ENCODE peak calls at places on chromosomes 7 and 10, in six cellular contexts. One of them, this sample, is unnamed.
A peak's percentile ranks its signal among the peaks of the same experiment; 100 is the strongest.

GRCh38 chr10:10826125-10826524 is 191.5 kb upstream of the CELF2 start:
- DNase-seq in T-helper 22 cell: no peak
- DNase-seq in HEK293T: no peak
- DNase-seq in psoas muscle: no peak
- DNase-seq in activated T-cell treated with anti-CD3 and anti-CD28 coated beads, Interleukin-2, amount 50 U/mL, for 4 hours: no peak
- DNase-seq in tibial artery: no peak
- DNase-seq in this sample: no peak

GRCh38 chr7:46034056-46034768 is 113.1 kb upstream of the IGFBP3 start:
- DNase-seq in T-helper 22 cell: no peak
- DNase-seq in HEK293T: no peak
- DNase-seq in psoas muscle: no peak
- DNase-seq in activated T-cell treated with anti-CD3 and anti-CD28 coated beads, Interleukin-2, amount 50 U/mL, for 4 hours: no peak
- DNase-seq in tibial artery: no peak
- DNase-seq in this sample: no peak

GRCh38 chr7:121081327-121081936 is 92.9 kb downstream of the CPED1 start:
- DNase-seq in T-helper 22 cell: no peak
- DNase-seq in HEK293T: peak; percentile 32
- DNase-seq in psoas muscle: no peak
- DNase-seq in activated T-cell treated with anti-CD3 and anti-CD28 coated beads, Interleukin-2, amount 50 U/mL, for 4 hours: no peak
- DNase-seq in tibial artery: no peak
- DNase-seq in this sample: no peak

GRCh38 chr10:62618576-62619408 is 185.7 kb upstream of the ADO start:
- DNase-seq in T-helper 22 cell: no peak
- DNase-seq in HEK293T: no peak
- DNase-seq in psoas muscle: no peak
- DNase-seq in activated T-cell treated with anti-CD3 and anti-CD28 coated beads, Interleukin-2, amount 50 U/mL, for 4 hours: no peak
- DNase-seq in tibial artery: peak; percentile 71
- DNase-seq in this sample: no peak

GRCh38 chr7:1539346-1540321 is 9.1 kb downstream of the MAFK start:
- DNase-seq in T-helper 22 cell: no peak
- DNase-seq in HEK293T: no peak
- DNase-seq in psoas muscle: peak; percentile 69
- DNase-seq in activated T-cell treated with anti-CD3 and anti-CD28 coated beads, Interleukin-2, amount 50 U/mL, for 4 hours: no peak
- DNase-seq in tibial artery: peak; percentile 72
- DNase-seq in this sample: no peak

GRCh38 chr10:110774069-110775021 is 97.4 kb upstream of the PDCD4 start:
- DNase-seq in T-helper 22 cell: no peak
- DNase-seq in HEK293T: no peak
- DNase-seq in psoas muscle: no peak
- DNase-seq in activated T-cell treated with anti-CD3 and anti-CD28 coated beads, Interleukin-2, amount 50 U/mL, for 4 hours: no peak
- DNase-seq in tibial artery: no peak
- DNase-seq in this sample: no peak

GRCh38 chr7:145263886-145264285 is 428.0 kb upstream of the TPK1 start:
- DNase-seq in T-helper 22 cell: no peak
- DNase-seq in HEK293T: no peak
- DNase-seq in psoas muscle: no peak
- DNase-seq in activated T-cell treated with anti-CD3 and anti-CD28 coated beads, Interleukin-2, amount 50 U/mL, for 4 hours: no peak
- DNase-seq in tibial artery: no peak
- DNase-seq in this sample: no peak

GRCh38 chr10:127196227-127196954 is at the start of gene INSYN2A:
- DNase-seq in T-helper 22 cell: no peak
- DNase-seq in HEK293T: peak; percentile 69
- DNase-seq in psoas muscle: peak; percentile 62
- DNase-seq in activated T-cell treated with anti-CD3 and anti-CD28 coated beads, Interleukin-2, amount 50 U/mL, for 4 hours: no peak
- DNase-seq in tibial artery: no peak
- DNase-seq in this sample: no peak

GRCh38 chr10:23370106-23370505 is 25.5 kb upstream of the C10orf67 start:
- DNase-seq in T-helper 22 cell: no peak
- DNase-seq in HEK293T: no peak
- DNase-seq in psoas muscle: no peak
- DNase-seq in activated T-cell treated with anti-CD3 and anti-CD28 coated beads, Interleukin-2, amount 50 U/mL, for 4 hours: no peak
- DNase-seq in tibial artery: no peak
- DNase-seq in this sample: no peak

GRCh38 chr7:156105337-156106106 is 293.3 kb upstream of the SHH start:
- DNase-seq in T-helper 22 cell: no peak
- DNase-seq in HEK293T: no peak
- DNase-seq in psoas muscle: no peak
- DNase-seq in activated T-cell treated with anti-CD3 and anti-CD28 coated beads, Interleukin-2, amount 50 U/mL, for 4 hours: no peak
- DNase-seq in tibial artery: peak; percentile 49
- DNase-seq in this sample: no peak

GRCh38 chr7:151571471-151571870 is 51.8 kb upstream of the RHEB start:
- DNase-seq in T-helper 22 cell: no peak
- DNase-seq in HEK293T: no peak
- DNase-seq in psoas muscle: no peak
- DNase-seq in activated T-cell treated with anti-CD3 and anti-CD28 coated beads, Interleukin-2, amount 50 U/mL, for 4 hours: no peak
- DNase-seq in tibial artery: no peak
- DNase-seq in this sample: no peak

GRCh38 chr10:23034790-23035189 is 60.6 kb upstream of the MSRB2 start:
- DNase-seq in T-helper 22 cell: no peak
- DNase-seq in HEK293T: no peak
- DNase-seq in psoas muscle: no peak
- DNase-seq in activated T-cell treated with anti-CD3 and anti-CD28 coated beads, Interleukin-2, amount 50 U/mL, for 4 hours: no peak
- DNase-seq in tibial artery: no peak
- DNase-seq in this sample: no peak

GRCh38 chr7:157121184-157121715 is 17.5 kb upstream of the UBE3C start:
- DNase-seq in T-helper 22 cell: no peak
- DNase-seq in HEK293T: no peak
- DNase-seq in psoas muscle: no peak
- DNase-seq in activated T-cell treated with anti-CD3 and anti-CD28 coated beads, Interleukin-2, amount 50 U/mL, for 4 hours: no peak
- DNase-seq in tibial artery: no peak
- DNase-seq in this sample: no peak

GRCh38 chr7:36128448-36129047 is 24.5 kb upstream of the EEPD1 start:
- DNase-seq in T-helper 22 cell: no peak
- DNase-seq in HEK293T: peak; percentile 57
- DNase-seq in psoas muscle: peak; percentile 93
- DNase-seq in activated T-cell treated with anti-CD3 and anti-CD28 coated beads, Interleukin-2, amount 50 U/mL, for 4 hours: no peak
- DNase-seq in tibial artery: peak; percentile 95
- DNase-seq in this sample: peak; percentile 73

GRCh38 chr10:103652599-103653281 is 159.2 kb downstream of the NEURL1 start:
- DNase-seq in T-helper 22 cell: no peak
- DNase-seq in HEK293T: no peak
- DNase-seq in psoas muscle: peak; percentile 90
- DNase-seq in activated T-cell treated with anti-CD3 and anti-CD28 coated beads, Interleukin-2, amount 50 U/mL, for 4 hours: no peak
- DNase-seq in tibial artery: peak; percentile 82
- DNase-seq in this sample: no peak

GRCh38 chr7:68249611-68250010 is 1253.0 kb downstream of the TYW1 start:
- DNase-seq in T-helper 22 cell: no peak
- DNase-seq in HEK293T: no peak
- DNase-seq in psoas muscle: no peak
- DNase-seq in activated T-cell treated with anti-CD3 and anti-CD28 coated beads, Interleukin-2, amount 50 U/mL, for 4 hours: no peak
- DNase-seq in tibial artery: no peak
- DNase-seq in this sample: no peak

GRCh38 chr10:43377393-43377883 is 6.0 kb downstream of the FXYD4 start:
- DNase-seq in T-helper 22 cell: no peak
- DNase-seq in HEK293T: peak; percentile 31
- DNase-seq in psoas muscle: no peak
- DNase-seq in activated T-cell treated with anti-CD3 and anti-CD28 coated beads, Interleukin-2, amount 50 U/mL, for 4 hours: no peak
- DNase-seq in tibial artery: peak; percentile 54
- DNase-seq in this sample: no peak